ENCODE peak calls at places on chromosomes 3 and 15, in five cellular contexts. K is transverse colon, O is HCT116, H is breast epithelium, S is heart left ventricle. L is an unnamed sample.

GRCh38 chr3:156615592-156616173 is 58.7 kb upstream of the TIPARP start:
- DNase-seq in K (no peak), O (no peak), H (peak), S (no peak), L (no peak)

GRCh38 chr15:100879461-100880138 is at the start of gene ALDH1A3:
- DNase-seq in K (peak), O (peak), H (no peak), S (no peak), L (peak)

GRCh38 chr15:42213481-42213880 is 5.4 kb upstream of the VPS39 start:
- DNase-seq in K (no peak), O (no peak), H (no peak), S (no peak), L (no peak)

GRCh38 chr3:188126931-188127330 is 27.0 kb upstream of the LPP start:
- DNase-seq in K (no peak), O (no peak), H (no peak), S (peak), L (no peak)

GRCh38 chr3:99783009-99783573 is 34.6 kb upstream of the CMSS1 start:
- DNase-seq in K (no peak), O (no peak), H (no peak), S (no peak), L (no peak)

GRCh38 chr15:96043586-96044171 is 286.8 kb upstream of the NR2F2 start:
- DNase-seq in K (no peak), O (no peak), H (no peak), S (no peak), L (no peak)

GRCh38 chr3:53483821-53484220 is 10.6 kb upstream of the CACNA1D start:
- DNase-seq in K (no peak), O (no peak), H (no peak), S (no peak), L (no peak)

GRCh38 chr15:63458794-63459395 is 45.5 kb upstream of the USP3 start:
- DNase-seq in K (no peak), O (no peak), H (no peak), S (no peak), L (no peak)

GRCh38 chr15:41993447-41994170 is 21.3 kb upstream of the EHD4 start:
- DNase-seq in K (no peak), O (no peak), H (no peak), S (no peak), L (no peak)

GRCh38 chr3:32176989-32177701 is 61.3 kb upstream of the CMTM8 start:
- DNase-seq in K (peak), O (peak), H (no peak), S (no peak), L (peak)

GRCh38 chr15:83733206-83733605 is 79.3 kb downstream of the ADAMTSL3 start:
- DNase-seq in K (no peak), O (peak), H (no peak), S (no peak), L (no peak)

GRCh38 chr15:71153823-71154524 is 38.7 kb downstream of the THSD4 start:
- DNase-seq in K (no peak), O (no peak), H (no peak), S (no peak), L (no peak)

GRCh38 chr3:197711973-197712707 is 24.6 kb downstream of the RUBCN start:
- DNase-seq in K (peak), O (peak), H (peak), S (peak), L (peak)

GRCh38 chr3:161332792-161333191 is 38.5 kb downstream of the SPTSSB start:
- DNase-seq in K (no peak), O (no peak), H (no peak), S (no peak), L (no peak)

GRCh38 chr15:90211009-90211408 is 9.9 kb downstream of the SEMA4B start:
- DNase-seq in K (no peak), O (no peak), H (no peak), S (no peak), L (no peak)
- H3K27ac ChIP-seq in K (peak), O (peak), H (peak), S (no peak), L (peak)

GRCh38 chr15:85760531-85761371 is 34.0 kb downstream of the KLHL25 start:
- DNase-seq in K (no peak), O (no peak), H (no peak), S (no peak), L (peak)
- TF ChIP-seq CTCF in K (no peak), O (peak), H (no peak), S (peak), L (peak)

GRCh38 chr3:119463171-119464169 is at the start of gene TMEM39A:
- DNase-seq in K (peak), O (peak), H (peak), S (peak), L (peak)
- TF ChIP-seq POLR2A in K (peak), O (peak), H (peak), S (peak), L (peak)

DNA sequence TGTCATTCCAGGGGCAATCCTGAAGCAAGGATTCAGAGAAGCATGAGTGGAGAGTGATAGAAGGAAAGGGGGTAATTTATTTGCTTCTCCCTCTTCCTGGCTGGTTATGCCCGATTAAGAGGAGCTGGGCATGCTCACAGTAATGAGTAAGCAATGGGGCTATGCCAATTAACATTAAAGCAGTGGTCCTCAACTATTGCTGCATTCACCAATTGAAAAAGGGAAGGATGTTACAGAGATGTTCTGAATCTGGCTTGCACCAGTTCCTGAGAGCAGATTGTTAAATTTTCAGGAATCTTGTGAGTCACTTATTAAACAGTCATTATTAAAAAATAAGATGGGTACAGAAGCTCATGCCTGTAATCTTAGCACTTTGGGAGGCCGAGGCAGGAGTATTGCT is 85.9 kb upstream of the ZBTB20 start:
- DNase-seq in K (no peak), O (no peak), H (no peak), S (no peak), L (no peak)
- H3K27ac ChIP-seq in K (no peak), O (no peak), H (no peak), S (no peak), L (no peak)

L was measured in body of pancreas.